ENCODE peak calls at places on chromosome 2, in four cellular contexts. One of them, this sample, is unnamed.

GRCh38 chr2:226665306-226665831 is 134.3 kb downstream of the IRS1 start:
- DNase-seq in NCI-H1092: no peak
- DNase-seq in HS-5: no peak
- DNase-seq in HEK293T: no peak
- DNase-seq in this sample: peak

GRCh38 chr2:239706407-239706806 is 305.6 kb upstream of the HDAC4 start:
- DNase-seq in NCI-H1092: no peak
- DNase-seq in HEK293T: no peak
- DNase-seq in HS-5: no peak
- DNase-seq in this sample: no peak

GRCh38 chr2:73418343-73418742 is 32.7 kb downstream of the ALMS1 start:
- DNase-seq in HS-5: no peak
- DNase-seq in NCI-H1092: no peak
- DNase-seq in HEK293T: no peak
- DNase-seq in this sample: peak

GRCh38 chr2:65353927-65354326 is 78.5 kb downstream of the SPRED2 start:
- DNase-seq in HEK293T: no peak
- DNase-seq in HS-5: no peak
- DNase-seq in NCI-H1092: no peak
- DNase-seq in this sample: no peak

GRCh38 chr2:73998451-73998850 is 13.7 kb downstream of the TET3 start:
- DNase-seq in HS-5: no peak
- DNase-seq in HEK293T: no peak
- DNase-seq in NCI-H1092: no peak
- DNase-seq in this sample: no peak

GRCh38 chr2:6212516-6212915 is 520.3 kb downstream of the SOX11 start:
- DNase-seq in NCI-H1092: no peak
- DNase-seq in HEK293T: no peak
- DNase-seq in HS-5: no peak
- DNase-seq in this sample: no peak

GRCh38 chr2:199668648-199669047 is 182.3 kb downstream of the FTCDNL1 start:
- DNase-seq in NCI-H1092: no peak
- DNase-seq in HEK293T: no peak
- DNase-seq in HS-5: no peak
- DNase-seq in this sample: no peak

GRCh38 chr2:3575534-3576324 is 669 bp downstream of the RPS7 start:
- DNase-seq in HS-5: no peak
- DNase-seq in NCI-H1092: no peak
- DNase-seq in HEK293T: no peak
- DNase-seq in this sample: no peak